ENCODE peak calls at places on chromosomes 5 and 9, in six cellular contexts. S is NB4; J is tibial artery; O is endodermal cell; I is neural progenitor cell; C is CD8-positive, alpha-beta T cell. Z is an unnamed sample.

GRCh38 chr5:10355071-10355889 is 1.8 kb downstream of the MARCHF6 start:
- DNase-seq in S (peak), J (no peak), O (no peak), I (no peak), C (no peak), Z (no peak)

GRCh38 chr5:133421394-133421793 is 190.9 kb downstream of the FSTL4 start:
- DNase-seq in S (peak), J (no peak), O (peak), I (peak), C (no peak), Z (no peak)

GRCh38 chr9:134320195-134320885 is 5.9 kb upstream of the RXRA start:
- DNase-seq in S (no peak), J (no peak), O (peak), I (peak), C (no peak), Z (no peak)

GRCh38 chr9:100191264-100191663 is 92.2 kb downstream of the INVS start:
- DNase-seq in S (no peak), J (no peak), O (no peak), I (no peak), C (no peak), Z (no peak)

GRCh38 chr5:115602585-115603125 is 376 bp upstream of the TICAM2 start:
- DNase-seq in S (peak), J (no peak), O (peak), I (peak), C (no peak), Z (no peak)

GRCh38 chr5:6338871-6339270 is 39.5 kb downstream of the MED10 start:
- DNase-seq in S (no peak), J (no peak), O (no peak), I (no peak), C (no peak), Z (no peak)

GRCh38 chr9:106039151-106039935 is 345.0 kb downstream of the TMEM38B start:
- DNase-seq in S (no peak), J (no peak), O (no peak), I (no peak), C (no peak), Z (no peak)

GRCh38 chr9:126398403-126399058 is 71.9 kb downstream of the MVB12B start:
- DNase-seq in S (peak), J (peak), O (peak), I (peak), C (peak), Z (no peak)

GRCh38 chr9:136762221-136762691 is 2.1 kb downstream of the LCN15 start:
- DNase-seq in S (no peak), J (no peak), O (no peak), I (no peak), C (no peak), Z (no peak)

GRCh38 chr9:18233311-18233710 is 240.6 kb upstream of the ADAMTSL1 start:
- DNase-seq in S (no peak), J (no peak), O (no peak), I (no peak), C (no peak), Z (no peak)

GRCh38 chr9:81705578-81705977 is 16.2 kb upstream of the TLE1 start:
- DNase-seq in S (no peak), J (no peak), O (no peak), I (no peak), C (no peak), Z (no peak)

GRCh38 chr5:131280417-131280816 is 16.6 kb downstream of the CDC42SE2 start:
- DNase-seq in S (no peak), J (no peak), O (no peak), I (no peak), C (no peak), Z (no peak)

GRCh38 chr5:135645781-135646180 is 67.0 kb upstream of the CXCL14 start:
- DNase-seq in S (no peak), J (no peak), O (no peak), I (no peak), C (no peak), Z (no peak)

GRCh38 chr5:66933066-66933465 is 263.5 kb downstream of the CD180 start:
- DNase-seq in S (no peak), J (no peak), O (no peak), I (no peak), C (no peak), Z (no peak)

GRCh38 chr5:63128018-63128417 is 549.4 kb downstream of the LRRC70 start:
- DNase-seq in S (no peak), J (no peak), O (no peak), I (no peak), C (no peak), Z (no peak)

GRCh38 chr5:56480305-56481146 is 247.4 kb upstream of the ANKRD55 start:
- DNase-seq in S (peak), J (peak), O (peak), I (peak), C (no peak), Z (peak)

GRCh38 chr5:147979761-147980160 is 73.4 kb upstream of the C5orf46 start:
- DNase-seq in S (no peak), J (no peak), O (no peak), I (no peak), C (no peak), Z (no peak)

GRCh38 chr9:126327016-126327749 is 554 bp downstream of the MVB12B start:
- DNase-seq in S (no peak), J (no peak), O (peak), I (peak), C (no peak), Z (no peak)

GRCh38 chr5:137733011-137733410 is 2.9 kb downstream of the KLHL3 start:
- DNase-seq in S (no peak), J (no peak), O (peak), I (peak), C (no peak), Z (no peak)

GRCh38 chr9:131667576-131667975 is 72.3 kb downstream of the RAPGEF1 start:
- DNase-seq in S (peak), J (no peak), O (no peak), I (no peak), C (no peak), Z (no peak)

GRCh38 chr9:131843989-131844744 is 104.3 kb upstream of the RAPGEF1 start:
- DNase-seq in S (no peak), J (no peak), O (no peak), I (no peak), C (no peak), Z (no peak)

GRCh38 chr5:54457094-54457531 is 1.6 kb downstream of the HSPB3 start:
- DNase-seq in S (no peak), J (no peak), O (no peak), I (no peak), C (no peak), Z (no peak)

GRCh38 chr9:76216161-76216649 is 178.0 kb downstream of the RFK start:
- DNase-seq in S (peak), J (no peak), O (no peak), I (no peak), C (no peak), Z (peak)

GRCh38 chr9:124309665-124310064 is 51.9 kb downstream of the NEK6 start:
- DNase-seq in S (no peak), J (peak), O (peak), I (peak), C (no peak), Z (peak)

GRCh38 chr9:95079461-95079860 is 238.0 kb downstream of the FANCC start:
- DNase-seq in S (no peak), J (peak), O (no peak), I (no peak), C (no peak), Z (no peak)

GRCh38 chr5:35127006-35127405 is 79.3 kb upstream of the AGXT2 start:
- DNase-seq in S (no peak), J (no peak), O (no peak), I (no peak), C (no peak), Z (no peak)

GRCh38 chr9:109733690-109734089 is 46.3 kb upstream of the PALM2AKAP2 start:
- DNase-seq in S (peak), J (no peak), O (no peak), I (no peak), C (no peak), Z (peak)

GRCh38 chr5:37247496-37247895 is 1.7 kb downstream of the CPLANE1 start:
- DNase-seq in S (no peak), J (no peak), O (no peak), I (no peak), C (no peak), Z (no peak)
- H3K4me3 ChIP-seq in S (peak), J (peak), O (no peak), I (no peak), C (no peak), Z (no peak)

GRCh38 chr9:116361558-116361957 is 208.0 kb downstream of the PAPPA start:
- DNase-seq in S (no peak), J (no peak), O (no peak), I (peak), C (no peak), Z (no peak)
- H3K4me3 ChIP-seq in S (no peak), J (no peak), O (no peak), I (no peak), C (no peak), Z (no peak)

GRCh38 chr5:167574381-167574780 is 717.1 kb upstream of the WWC1 start:
- DNase-seq in S (no peak), J (no peak), O (no peak), I (no peak), C (no peak), Z (no peak)
- H3K4me3 ChIP-seq in S (no peak), J (no peak), O (peak), I (peak), C (no peak), Z (peak)

GRCh38 chr9:38391278-38392118 is 1.0 kb upstream of the ALDH1B1 start:
- DNase-seq in S (no peak), J (no peak), O (no peak), I (no peak), C (no peak), Z (no peak)
- H3K4me3 ChIP-seq in S (peak), J (peak), O (peak), I (peak), C (no peak), Z (peak)

DNA sequence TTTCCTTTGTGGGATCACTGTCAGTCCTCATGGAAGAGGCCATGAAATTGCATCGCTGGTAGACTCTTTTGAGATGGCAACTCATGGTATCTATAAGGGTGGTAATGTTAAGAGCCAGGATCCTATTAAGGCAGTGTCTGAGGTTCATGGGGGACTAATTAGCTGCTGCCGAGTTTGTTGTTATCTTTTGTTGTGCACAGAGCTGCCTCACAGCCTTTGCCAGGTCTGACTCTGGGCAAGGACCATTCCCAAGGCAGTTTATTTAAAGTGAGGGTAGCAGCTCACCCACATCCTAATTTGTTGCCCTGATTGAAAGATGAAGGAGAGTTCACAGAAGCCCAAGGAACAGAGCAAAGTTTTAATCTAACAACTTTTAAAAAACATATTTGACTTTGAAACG is 7.9 kb downstream of the SMARCA2 start:
- DNase-seq in S (no peak), J (no peak), O (no peak), I (peak), C (no peak), Z (no peak)
- H3K4me3 ChIP-seq in S (no peak), J (no peak), O (no peak), I (no peak), C (peak), Z (no peak)

GRCh38 chr5:76820491-76820890 is 1.7 kb downstream of the F2RL1 start:
- DNase-seq in S (no peak), J (no peak), O (no peak), I (no peak), C (no peak), Z (no peak)
- H3K4me3 ChIP-seq in S (no peak), J (no peak), O (peak), I (peak), C (no peak), Z (peak)

GRCh38 chr5:157560560-157560959 is 15.0 kb downstream of the ADAM19 start:
- DNase-seq in S (no peak), J (no peak), O (peak), I (no peak), C (no peak), Z (no peak)

GRCh38 chr5:157561105-157561504 is 14.5 kb downstream of the ADAM19 start:
- DNase-seq in S (no peak), J (no peak), O (no peak), I (no peak), C (no peak), Z (no peak)

GRCh38 chr5:157564149-157564711 is 11.3 kb downstream of the ADAM19 start:
- DNase-seq in S (no peak), J (peak), O (peak), I (no peak), C (no peak), Z (no peak)

GRCh38 chr5:157563373-157564148 is 12.0 kb downstream of the ADAM19 start:
- DNase-seq in S (no peak), J (peak), O (peak), I (no peak), C (no peak), Z (peak)

DNA sequence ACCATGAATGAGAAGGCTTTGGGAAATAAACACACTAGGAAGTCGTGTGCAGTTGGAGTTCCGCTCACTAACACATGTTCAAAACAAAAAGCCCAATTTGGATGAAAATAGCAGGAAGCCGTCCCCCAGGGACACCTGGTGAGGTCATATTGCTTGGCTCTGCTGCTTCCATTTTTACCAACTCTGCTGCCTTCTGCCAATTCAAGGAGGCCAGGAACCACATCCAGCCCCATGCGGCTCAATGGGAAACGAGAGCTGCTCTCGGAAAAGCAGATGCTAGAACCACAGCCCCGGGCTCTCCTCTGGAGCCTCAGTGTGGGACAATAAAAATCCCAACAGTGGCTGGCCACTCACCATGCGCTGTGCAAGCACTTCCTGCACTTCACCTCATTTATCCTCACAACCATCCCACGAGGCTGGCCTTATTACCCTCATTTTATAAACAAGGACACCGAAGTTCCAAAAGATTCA is 13.4 kb downstream of the ADAM19 start:
- DNase-seq in S (no peak), J (peak), O (peak), I (no peak), C (no peak), Z (peak)
- H3K4me3 ChIP-seq in S (no peak), J (peak), O (no peak), I (no peak), C (no peak), Z (no peak)

DNA sequence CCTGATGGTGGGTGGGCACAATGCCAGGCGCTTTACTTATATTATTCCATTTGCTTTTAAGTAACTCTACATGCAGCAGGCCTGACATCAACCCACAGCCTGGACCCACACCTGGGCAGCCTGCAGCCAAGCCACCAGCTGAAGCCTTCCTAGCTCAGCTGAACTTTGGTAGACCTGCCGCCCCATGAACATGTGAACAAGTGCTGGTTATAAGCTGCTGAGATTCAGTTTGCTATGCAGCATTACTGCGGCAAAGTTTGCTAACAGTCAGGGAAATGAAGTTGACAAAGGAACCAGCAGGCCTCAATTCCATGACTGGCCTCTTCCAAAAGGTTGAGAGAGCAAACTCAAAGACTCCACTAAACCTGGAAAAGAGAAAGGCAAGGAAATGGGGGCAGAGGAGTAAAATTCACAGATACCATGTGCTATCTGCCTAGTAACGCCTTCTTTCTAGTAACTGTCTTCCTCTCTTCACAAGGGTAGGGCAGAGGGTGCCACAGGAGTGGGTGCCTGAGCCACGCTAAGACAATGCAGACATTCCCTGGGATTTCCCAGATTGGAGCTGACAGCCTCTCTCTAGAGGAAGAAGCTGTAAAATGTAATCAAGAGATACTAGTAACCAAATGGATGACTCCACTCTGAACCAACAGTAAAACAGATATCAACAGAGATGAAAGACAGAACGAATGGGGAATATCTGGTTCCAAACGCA is 2.9 kb downstream of the BOD1 start:
- DNase-seq in S (no peak), J (no peak), O (no peak), I (no peak), C (no peak), Z (no peak)
- H3K4me3 ChIP-seq in S (no peak), J (no peak), O (peak), I (peak), C (no peak), Z (no peak)

DNA sequence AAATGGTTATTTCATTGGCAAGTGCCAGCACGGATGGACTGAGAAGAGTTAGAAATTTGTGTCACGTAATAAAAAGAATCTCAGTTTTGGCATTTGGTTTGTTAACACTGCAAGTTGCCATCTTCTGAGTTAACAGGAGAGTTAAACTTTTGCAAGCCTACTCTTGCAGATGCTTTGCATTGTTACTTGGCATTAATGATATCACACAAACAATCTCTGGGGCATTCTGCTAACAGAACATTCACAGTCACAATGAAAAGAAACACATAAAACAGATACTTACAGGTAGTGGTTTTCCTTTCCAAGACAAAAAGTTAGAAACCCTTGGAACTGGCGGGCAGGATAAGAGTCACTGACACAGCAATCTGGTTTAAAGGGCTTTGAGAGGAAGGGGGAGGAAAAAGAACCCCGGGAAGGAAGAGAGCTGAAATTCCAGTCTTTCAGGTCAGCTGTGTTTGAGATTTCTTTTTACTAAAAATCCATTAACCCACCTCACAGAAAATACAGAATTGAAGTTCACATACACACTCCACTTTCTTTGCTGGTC is 524 bp downstream of the FREM1 start:
- DNase-seq in S (no peak), J (no peak), O (no peak), I (no peak), C (no peak), Z (no peak)
- H3K4me3 ChIP-seq in S (no peak), J (peak), O (peak), I (peak), C (no peak), Z (peak)

DNA sequence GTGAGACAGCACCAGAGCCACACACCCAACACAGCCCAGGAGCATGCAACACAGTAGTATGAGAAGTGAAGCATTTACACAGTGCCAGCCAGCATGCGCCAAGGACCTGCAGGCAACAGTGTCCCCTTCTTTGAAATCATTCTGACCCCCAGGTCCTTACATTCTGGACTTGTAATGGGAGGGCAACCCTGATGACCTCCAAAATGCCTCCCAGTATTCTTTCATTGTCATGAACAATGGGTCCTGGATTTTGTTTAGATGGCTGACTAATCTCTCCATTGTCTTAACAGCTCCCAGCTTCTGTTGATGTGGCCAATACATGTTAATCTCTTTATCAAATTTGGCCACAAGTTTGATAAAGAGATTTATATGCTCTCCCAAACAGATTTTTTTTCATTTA is 417.1 kb downstream of the DMRTA1 start:
- DNase-seq in S (no peak), J (no peak), O (peak), I (peak), C (no peak), Z (no peak)
- H3K4me3 ChIP-seq in S (no peak), J (no peak), O (no peak), I (no peak), C (no peak), Z (no peak)